ENCODE peak calls at places on chromosomes 4 and X, in ten cellular contexts. N is testis, S is IMR-90, U is heart left ventricle, E is H1, Z is esophagus squamous epithelium, Q is gastrocnemius medialis, J is sigmoid colon, B is body of pancreas, W is stomach. V is an unnamed sample. For H3K36me3, the result is how much of the 10 kb centered on the place peaks cover.

GRCh38 chr4:135122457-135122856 is 920.9 kb upstream of the PABPC4L start:
- DNase-seq in J (no peak), B (no peak), W (no peak), S (no peak), Z (no peak), E (no peak), N (no peak), U (no peak), Q (no peak), V (no peak)

GRCh38 chr4:107809236-107809635 is 15.5 kb upstream of the SGMS2 start:
- DNase-seq in U (no peak), E (no peak), J (no peak), Q (no peak), S (no peak), B (no peak), N (no peak), Z (no peak), W (no peak), V (no peak)

GRCh38 chrX:97846228-97846627 is 962.5 kb downstream of the RPA4 start:
- DNase-seq in S (no peak), U (no peak), Q (no peak), J (no peak), E (no peak), B (no peak), N (no peak), Z (no peak), W (no peak), V (no peak)

GRCh38 chrX:28379142-28379541 is 208.1 kb upstream of the IL1RAPL1 start:
- DNase-seq in W (no peak), J (no peak), Z (no peak), B (no peak), Q (no peak), E (no peak), N (no peak), U (no peak), S (no peak), V (no peak)

GRCh38 chrX:104668550-104668949 is 102.6 kb downstream of the IL1RAPL2 start:
- DNase-seq in B (peak), Q (no peak), W (no peak), S (peak), J (no peak), E (no peak), U (no peak), Z (no peak), N (peak), V (no peak)

GRCh38 chr4:88171206-88171605 is 12.8 kb upstream of the ABCG2 start:
- DNase-seq in S (no peak), J (no peak), Q (no peak), E (no peak), U (no peak), N (no peak), B (no peak), W (no peak), Z (no peak), V (no peak)

GRCh38 chr4:146192060-146192459 is 16.5 kb downstream of the LSM6 start:
- DNase-seq in B (peak), W (no peak), J (no peak), E (no peak), Q (peak), N (peak), Z (no peak), S (no peak), U (peak), V (no peak)

GRCh38 chr4:74715731-74716435 is 78.4 kb downstream of the BTC start:
- DNase-seq in W (no peak), J (no peak), N (no peak), Z (no peak), Q (no peak), B (no peak), S (no peak), U (no peak), E (no peak), V (no peak)

GRCh38 chrX:41526268-41526667 is 79.1 kb downstream of the NYX start:
- DNase-seq in U (no peak), E (no peak), Q (no peak), W (no peak), Z (no peak), J (no peak), B (no peak), N (no peak), S (no peak), V (no peak)

GRCh38 chrX:281166-281999 is at the start of gene PLCXD1:
- DNase-seq in Z (no peak), E (peak), U (no peak), N (peak), W (peak), J (peak), S (peak), B (peak), Q (no peak), V (peak)

GRCh38 chr4:151540728-151541437 is 131.9 kb downstream of the FHIP1A start:
- DNase-seq in W (no peak), E (no peak), Q (no peak), Z (no peak), N (no peak), U (no peak), S (peak), B (no peak), J (no peak), V (no peak)

GRCh38 chrX:17553451-17553850 is 178.5 kb downstream of the NHS start:
- DNase-seq in J (no peak), U (no peak), E (no peak), B (no peak), Z (no peak), N (no peak), S (peak), Q (no peak), W (peak), V (no peak)

GRCh38 chr4:137677851-137678250 is 145.6 kb upstream of the PCDH18 start:
- DNase-seq in J (no peak), Z (no peak), U (no peak), N (no peak), W (no peak), Q (no peak), B (no peak), E (no peak), S (peak), V (no peak)

GRCh38 chrX:34146906-34147305 is 14.8 kb upstream of the FAM47A start:
- DNase-seq in N (no peak), Z (no peak), E (no peak), J (no peak), S (no peak), W (no peak), Q (no peak), B (no peak), U (no peak), V (peak)

GRCh38 chrX:154356596-154356995 is 17.8 kb downstream of the FLNA start:
- DNase-seq in S (no peak), E (no peak), U (no peak), Q (no peak), Z (no peak), N (no peak), B (no peak), J (no peak), W (no peak), V (no peak)
- H3K36me3 ChIP-seq in S (half or more), E (under half), U (under half), Q (under half), Z (half or more), N (under half), B (under half), J (half or more), W (half or more), V (half or more)

GRCh38 chr4:109559983-109560686 is at the start of gene MCUB:
- DNase-seq in Q (peak), W (peak), B (peak), N (peak), E (peak), S (peak), U (peak), Z (peak), J (peak), V (peak)
- TF ChIP-seq POLR2A in Q (peak), W (no peak), B (peak), N (no peak), E (peak), S (no peak), U (no peak), Z (peak), J (no peak), V (peak)

DNA sequence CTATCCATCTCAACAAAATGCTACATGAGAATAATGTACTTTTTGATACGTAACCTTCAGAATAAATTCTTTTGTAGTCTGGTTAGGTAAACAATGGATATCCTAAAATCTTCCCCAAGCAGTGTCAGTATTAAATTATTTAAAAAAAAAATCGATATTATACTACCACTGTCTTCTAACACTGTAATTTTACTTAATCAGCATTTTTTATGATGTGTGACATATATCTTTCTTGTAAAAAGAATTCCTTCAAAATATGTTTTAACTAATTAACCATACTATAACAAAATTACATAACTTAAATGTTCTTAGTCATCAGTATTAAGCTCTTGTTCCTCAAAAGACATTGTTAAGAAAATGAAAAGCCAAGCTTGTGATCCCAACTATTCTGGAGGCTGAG is 12.5 kb downstream of the OTUD4 start:
- DNase-seq in U (no peak), J (no peak), Q (no peak), E (no peak), W (no peak), B (no peak), Z (no peak), S (no peak), N (no peak), V (no peak)
- H3K36me3 ChIP-seq in U (under half), J (under half), Q (under half), E (under half), W (half or more), B (under half), Z (under half), S (under half), N (under half), V (under half)

DNA sequence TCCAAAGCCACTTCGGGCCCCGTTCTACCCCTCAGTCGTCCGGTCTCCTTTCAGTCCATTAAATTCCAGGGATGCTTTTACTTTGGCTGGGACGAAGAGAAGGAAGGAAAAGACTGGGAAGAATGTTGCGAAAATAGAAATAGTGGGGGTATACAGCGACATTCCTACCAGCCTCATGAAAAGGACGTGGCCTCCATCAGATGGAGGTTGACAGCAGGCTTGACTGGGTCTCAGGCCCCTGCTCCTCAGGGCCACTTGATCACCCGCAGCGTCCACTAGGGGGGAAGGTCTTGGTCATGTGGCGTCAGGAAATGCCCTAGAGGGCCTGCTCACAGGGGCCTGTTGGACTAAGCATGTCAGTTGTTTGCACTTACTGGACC is 671 bp upstream of the ANKRD50 start:
- DNase-seq in E (peak), J (peak), W (peak), U (peak), B (peak), N (peak), Q (peak), S (peak), Z (no peak), V (peak)
- TF ChIP-seq POLR2A in E (no peak), J (no peak), W (no peak), U (no peak), B (no peak), N (no peak), Q (no peak), S (no peak), Z (no peak), V (no peak)

GRCh38 chr4:7847206-7847605 is 92.5 kb downstream of the AFAP1 start:
- DNase-seq in B (no peak), Z (no peak), Q (no peak), J (peak), E (no peak), U (no peak), S (no peak), N (no peak), W (no peak), V (no peak)
- H3K36me3 ChIP-seq in B (under half), Z (under half), Q (under half), J (under half), E (under half), U (under half), S (half or more), N (under half), W (under half), V (under half)

DNA sequence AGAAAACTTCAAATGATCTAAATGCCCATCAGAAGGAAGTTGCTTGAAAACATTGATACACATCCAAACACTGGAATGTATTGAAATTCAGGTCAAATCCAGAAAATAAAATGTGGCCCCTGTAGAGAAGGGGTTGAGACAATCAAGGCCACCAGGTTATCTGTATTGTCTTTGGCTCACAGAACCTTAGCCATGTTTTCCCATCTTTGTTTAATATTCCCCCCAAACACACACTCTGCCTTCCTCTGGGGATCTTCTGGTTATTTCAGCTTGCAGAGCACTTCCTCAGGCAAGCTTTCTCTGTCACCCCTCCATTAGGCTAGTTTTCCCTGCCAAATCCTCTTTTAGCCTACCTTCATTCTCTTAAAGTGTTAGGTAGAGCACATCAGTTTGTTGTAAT is 30.5 kb downstream of the PAGE2 start:
- DNase-seq in Z (no peak), J (no peak), W (no peak), S (no peak), N (no peak), B (no peak), Q (no peak), E (no peak), U (no peak), V (no peak)
- TF ChIP-seq POLR2A in Z (no peak), J (no peak), W (no peak), S (no peak), N (no peak), B (no peak), Q (no peak), E (no peak), U (no peak), V (no peak)

GRCh38 chr4:121669163-121669550 is 27.6 kb downstream of the ANXA5 start:
- DNase-seq in B (no peak), N (no peak), U (no peak), Z (no peak), W (no peak), S (peak), E (no peak), J (no peak), Q (no peak), V (no peak)

GRCh38 chr4:121662225-121662624 is 34.6 kb downstream of the ANXA5 start:
- DNase-seq in S (no peak), B (no peak), E (no peak), Q (no peak), Z (no peak), U (no peak), W (no peak), J (no peak), N (no peak), V (no peak)

GRCh38 chr4:121668368-121669162 is 28.2 kb downstream of the ANXA5 start:
- DNase-seq in W (no peak), Z (no peak), J (no peak), U (no peak), E (no peak), S (peak), N (no peak), Q (no peak), B (no peak), V (no peak)

GRCh38 chr4:121665371-121665770 is 31.4 kb downstream of the ANXA5 start:
- DNase-seq in Q (no peak), B (no peak), W (no peak), N (no peak), J (no peak), E (no peak), S (no peak), U (no peak), Z (no peak), V (no peak)

DNA sequence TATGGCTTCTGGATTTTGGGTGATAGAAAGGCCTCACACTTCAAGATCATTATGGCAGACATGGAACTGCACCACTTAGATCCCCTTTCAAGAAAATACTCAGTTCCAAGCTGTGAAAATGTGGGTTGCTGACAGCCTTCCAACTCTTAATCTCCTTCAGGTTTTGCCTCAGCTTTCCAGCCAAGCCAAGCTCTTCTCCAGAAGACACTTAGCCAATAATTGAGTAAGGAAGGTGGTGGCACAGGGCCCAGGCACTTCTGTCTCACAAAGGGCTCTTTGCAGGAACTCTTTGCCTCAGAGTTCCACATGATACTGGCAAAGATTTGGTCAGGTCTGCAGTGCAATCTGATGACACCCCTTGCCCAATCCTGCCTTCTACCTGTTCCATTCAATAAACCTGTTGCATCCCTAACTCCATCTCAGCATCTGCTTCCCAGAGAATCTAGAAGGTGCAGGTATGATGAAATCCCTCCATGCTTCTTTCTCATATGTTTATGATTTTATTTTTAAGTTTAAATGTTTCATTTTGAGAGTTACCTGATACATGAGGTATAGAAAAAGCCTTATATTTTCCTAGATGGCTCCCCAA is 30.6 kb downstream of the ANXA5 start:
- DNase-seq in S (no peak), U (no peak), Q (peak), J (peak), Z (no peak), E (no peak), B (no peak), W (no peak), N (no peak), V (no peak)
- H3K36me3 ChIP-seq in S (under half), U (under half), Q (half or more), J (under half), Z (under half), E (under half), B (under half), W (half or more), N (under half), V (under half)

GRCh38 chrX:69503835-69504625 is at the start of gene NALF2:
- DNase-seq in E (peak), B (peak), U (peak), Z (no peak), S (peak), N (peak), Q (peak), W (peak), J (peak), V (no peak)
- TF ChIP-seq POLR2A in E (no peak), B (peak), U (no peak), Z (no peak), S (no peak), N (no peak), Q (no peak), W (no peak), J (no peak), V (no peak)